ENCODE peak calls at places on chromosomes 2 and 18, in ten cellular contexts. R, J, Y, X, A, I, H, F, E and G are unnamed samples. For H3K4me1 and H3K27me3, the result is how much of the 10 kb centered on the place peaks cover.

GRCh38 chr2:86194751-86195054 is 559 bp downstream of the IMMT start:
- DNase-seq in Y (no peak), F (no peak), R (no peak), J (no peak), E (no peak), X (peak), A (no peak), H (no peak), I (no peak), G (no peak)

GRCh38 chr2:235343869-235344268 is 150.0 kb upstream of the AGAP1 start:
- DNase-seq in F (no peak), J (no peak), A (no peak), X (peak), E (no peak), Y (no peak), H (no peak), I (no peak), R (no peak), G (no peak)

GRCh38 chr2:42770288-42771131 is 6.6 kb upstream of the OXER1 start:
- DNase-seq in A (no peak), E (peak), X (no peak), R (peak), Y (no peak), F (peak), H (no peak), I (no peak), J (peak), G (peak)

GRCh38 chr2:159131882-159132281 is 154.6 kb downstream of the WDSUB1 start:
- DNase-seq in X (no peak), R (peak), A (no peak), I (no peak), H (no peak), J (no peak), Y (no peak), F (no peak), E (no peak), G (no peak)

GRCh38 chr2:154143105-154143504 is 271.4 kb downstream of the GALNT13 start:
- DNase-seq in F (no peak), A (no peak), I (no peak), R (no peak), E (no peak), J (no peak), H (no peak), Y (no peak), X (no peak), G (no peak)

GRCh38 chr18:25306671-25307070 is 45.3 kb downstream of the ZNF521 start:
- DNase-seq in Y (no peak), H (no peak), J (no peak), X (no peak), I (no peak), E (no peak), R (no peak), F (no peak), A (no peak), G (no peak)

GRCh38 chr2:152826880-152827279 is 108.5 kb downstream of the ARL6IP6 start:
- DNase-seq in H (no peak), F (no peak), R (no peak), I (no peak), Y (no peak), J (no peak), X (peak), A (no peak), E (no peak), G (no peak)

GRCh38 chr18:63626431-63626830 is 17.6 kb downstream of the SERPINB4 start:
- DNase-seq in J (no peak), A (no peak), X (no peak), E (no peak), H (peak), Y (no peak), R (no peak), I (no peak), F (no peak), G (no peak)

GRCh38 chr2:101038455-101039255 is 36.6 kb downstream of the RPL31 start:
- DNase-seq in A (no peak), J (no peak), Y (no peak), E (no peak), F (no peak), X (no peak), I (no peak), H (no peak), R (peak), G (no peak)

GRCh38 chr2:20516646-20517341 is 69.9 kb downstream of the RHOB start:
- DNase-seq in X (no peak), R (no peak), F (peak), Y (no peak), A (no peak), H (no peak), I (peak), J (no peak), E (no peak), G (no peak)

GRCh38 chr2:102892693-102893290 is 131.0 kb downstream of the TMEM182 start:
- DNase-seq in I (no peak), A (no peak), Y (no peak), E (no peak), R (no peak), X (no peak), J (peak), H (peak), F (no peak), G (no peak)

GRCh38 chr2:86636842-86637241 is 13.2 kb upstream of the RNF103 start:
- DNase-seq in I (no peak), A (no peak), E (peak), R (no peak), J (no peak), F (no peak), X (no peak), H (no peak), Y (no peak), G (no peak)

GRCh38 chr2:23596316-23596885 is 211.4 kb downstream of the KLHL29 start:
- DNase-seq in H (no peak), R (no peak), I (peak), E (no peak), A (no peak), F (peak), X (peak), Y (no peak), J (no peak), G (no peak)

GRCh38 chr2:227482638-227483340 is 10.8 kb downstream of the AGFG1 start:
- DNase-seq in A (no peak), R (no peak), E (no peak), X (no peak), H (no peak), Y (no peak), J (no peak), F (no peak), I (no peak), G (no peak)

GRCh38 chr2:208619993-208620392 is 213.4 kb downstream of the PTH2R start:
- DNase-seq in F (no peak), E (no peak), H (no peak), A (no peak), J (no peak), I (no peak), X (no peak), Y (no peak), R (no peak), G (no peak)

GRCh38 chr2:151264157-151264835 is 2.6 kb upstream of the RBM43 start:
- DNase-seq in H (no peak), J (no peak), X (no peak), A (no peak), E (no peak), R (peak), I (no peak), Y (no peak), F (no peak), G (no peak)

GRCh38 chr2:206442854-206443734 is at the start of gene ADAM23:
- DNase-seq in X (peak), H (no peak), Y (no peak), A (peak), F (no peak), J (peak), I (no peak), E (no peak), R (peak), G (peak)

GRCh38 chr2:96251721-96252292 is 14.0 kb downstream of the TMEM127 start:
- DNase-seq in H (no peak), A (peak), Y (peak), E (peak), F (peak), J (peak), X (peak), R (peak), I (no peak), G (no peak)

GRCh38 chr2:20092901-20093235 is 41.4 kb upstream of the LAPTM4A start:
- DNase-seq in X (no peak), Y (no peak), I (no peak), F (no peak), H (no peak), A (no peak), R (no peak), E (no peak), J (no peak), G (no peak)

GRCh38 chr2:212709287-212709686 is 170.7 kb upstream of the ERBB4 start:
- DNase-seq in A (no peak), J (peak), I (no peak), X (no peak), H (no peak), E (no peak), Y (no peak), F (no peak), R (no peak), G (no peak)

GRCh38 chr18:9612215-9612830 is 2.0 kb downstream of the PPP4R1 start:
- DNase-seq in J (no peak), R (peak), I (no peak), A (no peak), H (no peak), Y (no peak), X (peak), F (no peak), E (peak), G (peak)

GRCh38 chr2:233059797-233060499 is at the start of gene INPP5D:
- DNase-seq in E (no peak), J (no peak), A (peak), R (no peak), X (peak), F (peak), I (no peak), Y (peak), H (no peak), G (no peak)

GRCh38 chr2:46299365-46300263 is 2.4 kb downstream of the EPAS1 start:
- DNase-seq in X (peak), F (peak), R (peak), Y (peak), E (peak), J (peak), H (no peak), I (no peak), A (peak), G (peak)

GRCh38 chr2:231037731-231038482 is 584 bp downstream of the C2orf72 start:
- DNase-seq in A (no peak), E (peak), F (no peak), Y (no peak), I (no peak), J (no peak), R (peak), X (no peak), H (no peak), G (no peak)

GRCh38 chr2:158120102-158120501 is 18.4 kb downstream of the UPP2 start:
- DNase-seq in E (no peak), J (no peak), R (no peak), Y (no peak), X (no peak), A (no peak), F (no peak), H (no peak), I (no peak), G (no peak)

GRCh38 chr2:133124446-133124845 is 443.8 kb downstream of the NCKAP5 start:
- DNase-seq in A (no peak), F (no peak), I (no peak), X (no peak), R (no peak), E (no peak), Y (no peak), J (no peak), H (no peak), G (no peak)

GRCh38 chr18:63255435-63255834 is 64.1 kb downstream of the BCL2 start:
- DNase-seq in A (no peak), H (peak), Y (no peak), R (no peak), I (no peak), X (no peak), J (no peak), F (no peak), E (no peak), G (no peak)

GRCh38 chr2:128642316-128642715 is 323.6 kb upstream of the HS6ST1 start:
- DNase-seq in X (no peak), A (peak), J (no peak), R (no peak), H (no peak), E (no peak), F (peak), I (no peak), Y (no peak), G (no peak)

GRCh38 chr2:142937347-142937746 is 59.9 kb downstream of the KYNU start:
- DNase-seq in E (no peak), H (no peak), Y (no peak), I (no peak), J (no peak), R (no peak), X (no peak), F (no peak), A (no peak), G (no peak)

GRCh38 chr18:10057401-10057800 is 143.6 kb downstream of the VAPA start:
- DNase-seq in F (no peak), Y (peak), J (no peak), H (no peak), R (no peak), X (no peak), I (no peak), E (no peak), A (no peak), G (no peak)

GRCh38 chr18:26574958-26575864 is 26.9 kb upstream of the KCTD1 start:
- DNase-seq in E (peak), F (peak), X (peak), A (peak), Y (peak), J (peak), H (no peak), I (peak), R (peak), G (peak)

DNA sequence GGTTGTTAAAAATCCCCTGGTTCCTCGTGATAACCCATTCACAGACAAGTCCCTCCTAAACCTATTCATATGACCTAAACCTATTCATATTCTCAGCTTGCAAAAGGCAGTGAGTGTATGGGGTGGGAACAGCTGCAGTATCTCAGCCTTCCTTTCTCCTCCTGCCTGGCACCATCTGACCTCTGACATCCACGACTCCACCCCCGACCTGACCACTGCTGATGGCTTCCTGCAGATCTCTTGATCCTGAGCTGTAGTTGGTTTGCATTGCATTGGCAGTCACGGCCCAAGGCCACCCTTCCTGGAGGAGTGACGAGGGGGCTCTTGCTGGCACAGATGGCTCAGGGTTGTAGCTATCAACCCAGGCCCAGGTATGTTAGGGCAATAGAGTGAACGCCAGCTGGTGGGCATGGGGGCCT is 198.6 kb downstream of the GLI2 start:
- DNase-seq in A (no peak), X (no peak), Y (no peak), E (no peak), H (no peak), R (no peak), I (no peak), J (no peak), F (no peak), G (no peak)
- H3K4me3 ChIP-seq in A (no peak), X (no peak), Y (no peak), E (no peak), H (no peak), R (no peak), I (no peak), J (no peak), F (no peak), G (no peak)

GRCh38 chr18:57781128-57781463 is 22.0 kb downstream of the ATP8B1 start:
- DNase-seq in Y (no peak), A (no peak), R (no peak), E (no peak), X (no peak), H (no peak), F (no peak), I (no peak), J (no peak), G (no peak)
- H3K4me1 ChIP-seq in Y (half or more), A (half or more), R (under half), E (half or more), X (under half), H (half or more), F (under half), I (half or more), J (under half), G (under half)

DNA sequence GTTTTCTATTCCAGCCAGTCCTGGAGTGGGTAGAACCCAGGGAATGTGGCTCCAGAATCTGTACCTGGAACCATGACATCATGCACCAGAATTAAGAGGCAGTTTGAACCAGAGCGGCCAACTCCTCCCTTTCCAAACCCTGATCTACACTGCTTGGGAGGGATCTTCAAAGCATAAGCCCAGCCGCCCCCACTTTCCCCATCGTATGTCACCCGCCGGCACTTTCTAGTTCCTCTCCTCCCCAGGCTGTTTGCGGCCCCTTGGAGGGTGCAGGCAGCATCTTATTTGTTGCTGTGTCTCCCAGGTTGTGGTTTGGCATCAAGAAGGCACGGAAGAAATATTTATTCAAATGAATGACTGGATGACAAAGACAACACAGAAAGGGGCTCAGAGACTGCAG is 306.0 kb downstream of the EIPR1 start:
- DNase-seq in I (no peak), E (no peak), J (no peak), A (no peak), Y (no peak), R (no peak), H (peak), F (no peak), X (no peak), G (no peak)
- H3K27me3 ChIP-seq in I (under half), E (under half), J (under half), A (under half), Y (under half), R (under half), H (under half), F (under half), X (under half), G (under half)

GRCh38 chr2:118464546-118464945 is 376.3 kb downstream of the INSIG2 start:
- DNase-seq in R (no peak), F (no peak), H (no peak), A (no peak), I (no peak), J (no peak), E (no peak), X (no peak), Y (no peak), G (no peak)

GRCh38 chr2:118459425-118459824 is 371.2 kb downstream of the INSIG2 start:
- DNase-seq in E (no peak), J (no peak), X (no peak), I (no peak), R (no peak), F (no peak), H (no peak), Y (no peak), A (no peak), G (no peak)

GRCh38 chr2:118457956-118458355 is 369.7 kb downstream of the INSIG2 start:
- DNase-seq in X (no peak), H (peak), J (no peak), F (no peak), E (no peak), I (no peak), Y (no peak), R (no peak), A (no peak), G (no peak)

DNA sequence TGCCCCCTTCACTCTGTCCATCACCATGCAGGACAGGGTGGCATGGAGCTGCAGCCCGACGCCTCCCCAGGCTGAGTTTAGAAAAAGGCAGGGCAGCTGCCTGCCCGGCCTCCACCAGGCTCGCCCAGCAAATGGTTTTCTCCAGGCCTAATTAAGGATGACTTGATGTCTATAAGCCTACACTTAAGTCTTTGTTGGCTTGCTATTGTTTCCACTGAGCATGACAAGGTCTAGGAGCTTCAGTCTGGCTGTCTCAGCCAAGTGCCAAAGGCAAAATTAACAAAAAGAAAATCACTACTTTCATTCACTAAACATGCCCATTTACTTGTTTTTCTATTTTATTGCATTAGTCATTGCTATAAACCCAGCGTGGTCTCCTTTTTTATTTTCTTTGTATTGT is 372.2 kb downstream of the INSIG2 start:
- DNase-seq in A (no peak), H (no peak), E (no peak), Y (no peak), X (no peak), F (no peak), R (no peak), I (no peak), J (no peak), G (no peak)
- H3K4me3 ChIP-seq in A (no peak), H (no peak), E (no peak), Y (no peak), X (no peak), F (no peak), R (no peak), I (no peak), J (no peak), G (no peak)

DNA sequence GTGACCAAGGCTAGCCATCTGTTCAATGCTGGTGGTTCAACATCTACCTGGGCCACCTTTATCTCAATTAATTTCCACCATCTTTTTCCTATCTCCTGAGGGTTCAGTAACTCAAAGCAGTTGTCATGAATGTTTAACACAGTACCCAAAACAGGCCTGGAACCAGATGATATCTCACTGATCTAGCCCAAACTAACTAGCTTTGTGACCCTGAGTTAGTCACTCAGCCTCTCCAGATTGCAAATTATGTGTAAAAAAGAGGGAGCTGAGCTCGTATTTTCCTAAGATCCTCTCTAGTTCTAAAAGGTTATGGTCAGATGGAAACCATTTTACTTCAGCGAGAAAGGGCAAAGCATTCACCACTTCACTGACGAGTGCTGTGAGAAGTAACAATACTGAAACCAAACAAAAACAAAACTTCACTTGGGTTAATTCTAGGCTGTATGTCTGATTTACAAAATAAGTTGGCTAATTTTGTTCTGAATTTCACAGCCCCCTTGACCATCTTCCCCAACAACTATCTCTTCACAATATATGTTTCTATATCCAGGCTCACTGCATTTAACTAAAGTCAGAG is 14.8 kb downstream of the SPRED2 start:
- DNase-seq in H (no peak), A (no peak), J (no peak), I (no peak), Y (no peak), E (no peak), F (no peak), R (no peak), X (no peak), G (no peak)
- H3K4me1 ChIP-seq in H (under half), A (half or more), J (under half), I (under half), Y (under half), E (half or more), F (under half), R (under half), X (under half), G (under half)